ENCODE peak calls at places on chromosomes 13 and 19, in ten cellular contexts. One of them, this sample, is unnamed.
A peak's percentile ranks its signal among the peaks of the same experiment; 100 is the strongest.

GRCh38 chr19:3857449-3858003 is 11.3 kb downstream of the ZFR2 start:
- DNase-seq in T-helper 9 cell: no peak
- DNase-seq in CD4-positive, CD25-positive, alpha-beta regulatory T cell: no peak
- DNase-seq in dorsolateral prefrontal cortex: no peak
- DNase-seq in stimulated activated CD8-positive, alpha-beta memory T cell treated with anti-CD3 and anti-CD28 coated beads, Interleukin-7, amount 100 ng/mL, for 1 hour: no peak
- DNase-seq in islet precursor cell: no peak
- DNase-seq in activated T-cell treated with anti-CD3 and anti-CD28 coated beads, Interleukin-2, amount 50 U/mL, for 48 hours: no peak
- DNase-seq in cardiac muscle cell: peak; percentile 31
- DNase-seq in anterior cingulate cortex: no peak
- DNase-seq in keratinocyte: no peak
- DNase-seq in this sample: no peak

GRCh38 chr19:10858204-10858828 is 10.1 kb downstream of the C19orf38 start:
- DNase-seq in T-helper 9 cell: peak; percentile 26
- DNase-seq in CD4-positive, CD25-positive, alpha-beta regulatory T cell: peak; percentile 34
- DNase-seq in dorsolateral prefrontal cortex: no peak
- DNase-seq in stimulated activated CD8-positive, alpha-beta memory T cell treated with anti-CD3 and anti-CD28 coated beads, Interleukin-7, amount 100 ng/mL, for 1 hour: no peak
- DNase-seq in islet precursor cell: no peak
- DNase-seq in activated T-cell treated with anti-CD3 and anti-CD28 coated beads, Interleukin-2, amount 50 U/mL, for 48 hours: peak; percentile 58
- DNase-seq in cardiac muscle cell: peak; percentile 53
- DNase-seq in anterior cingulate cortex: no peak
- DNase-seq in keratinocyte: no peak
- DNase-seq in this sample: no peak

GRCh38 chr13:26950968-26951367 is 190.4 kb upstream of the GPR12 start:
- DNase-seq in T-helper 9 cell: no peak
- DNase-seq in CD4-positive, CD25-positive, alpha-beta regulatory T cell: no peak
- DNase-seq in dorsolateral prefrontal cortex: no peak
- DNase-seq in stimulated activated CD8-positive, alpha-beta memory T cell treated with anti-CD3 and anti-CD28 coated beads, Interleukin-7, amount 100 ng/mL, for 1 hour: no peak
- DNase-seq in islet precursor cell: no peak
- DNase-seq in activated T-cell treated with anti-CD3 and anti-CD28 coated beads, Interleukin-2, amount 50 U/mL, for 48 hours: no peak
- DNase-seq in cardiac muscle cell: no peak
- DNase-seq in anterior cingulate cortex: no peak
- DNase-seq in keratinocyte: no peak
- DNase-seq in this sample: no peak

GRCh38 chr13:42968906-42969305 is 23.1 kb downstream of the EPSTI1 start:
- DNase-seq in T-helper 9 cell: no peak
- DNase-seq in CD4-positive, CD25-positive, alpha-beta regulatory T cell: no peak
- DNase-seq in dorsolateral prefrontal cortex: no peak
- DNase-seq in stimulated activated CD8-positive, alpha-beta memory T cell treated with anti-CD3 and anti-CD28 coated beads, Interleukin-7, amount 100 ng/mL, for 1 hour: no peak
- DNase-seq in islet precursor cell: peak; percentile 94
- DNase-seq in activated T-cell treated with anti-CD3 and anti-CD28 coated beads, Interleukin-2, amount 50 U/mL, for 48 hours: no peak
- DNase-seq in cardiac muscle cell: no peak
- DNase-seq in anterior cingulate cortex: no peak
- DNase-seq in keratinocyte: no peak
- DNase-seq in this sample: no peak

GRCh38 chr19:40443930-40444180 is 280 bp downstream of the SERTAD3 start:
- DNase-seq in T-helper 9 cell: no peak
- DNase-seq in CD4-positive, CD25-positive, alpha-beta regulatory T cell: no peak
- DNase-seq in dorsolateral prefrontal cortex: no peak
- DNase-seq in stimulated activated CD8-positive, alpha-beta memory T cell treated with anti-CD3 and anti-CD28 coated beads, Interleukin-7, amount 100 ng/mL, for 1 hour: no peak
- DNase-seq in islet precursor cell: no peak
- DNase-seq in activated T-cell treated with anti-CD3 and anti-CD28 coated beads, Interleukin-2, amount 50 U/mL, for 48 hours: no peak
- DNase-seq in cardiac muscle cell: no peak
- DNase-seq in anterior cingulate cortex: no peak
- DNase-seq in keratinocyte: no peak
- DNase-seq in this sample: peak; percentile 95

GRCh38 chr19:53461866-53462265 is 5.7 kb upstream of the ZNF813 start:
- DNase-seq in T-helper 9 cell: no peak
- DNase-seq in CD4-positive, CD25-positive, alpha-beta regulatory T cell: no peak
- DNase-seq in dorsolateral prefrontal cortex: no peak
- DNase-seq in stimulated activated CD8-positive, alpha-beta memory T cell treated with anti-CD3 and anti-CD28 coated beads, Interleukin-7, amount 100 ng/mL, for 1 hour: no peak
- DNase-seq in islet precursor cell: no peak
- DNase-seq in activated T-cell treated with anti-CD3 and anti-CD28 coated beads, Interleukin-2, amount 50 U/mL, for 48 hours: no peak
- DNase-seq in cardiac muscle cell: no peak
- DNase-seq in anterior cingulate cortex: no peak
- DNase-seq in keratinocyte: no peak
- DNase-seq in this sample: no peak

GRCh38 chr19:8615022-8615421 is 4.5 kb upstream of the ADAMTS10 start:
- DNase-seq in T-helper 9 cell: no peak
- DNase-seq in CD4-positive, CD25-positive, alpha-beta regulatory T cell: no peak
- DNase-seq in dorsolateral prefrontal cortex: no peak
- DNase-seq in stimulated activated CD8-positive, alpha-beta memory T cell treated with anti-CD3 and anti-CD28 coated beads, Interleukin-7, amount 100 ng/mL, for 1 hour: no peak
- DNase-seq in islet precursor cell: no peak
- DNase-seq in activated T-cell treated with anti-CD3 and anti-CD28 coated beads, Interleukin-2, amount 50 U/mL, for 48 hours: no peak
- DNase-seq in cardiac muscle cell: no peak
- DNase-seq in anterior cingulate cortex: no peak
- DNase-seq in keratinocyte: no peak
- DNase-seq in this sample: no peak

GRCh38 chr19:38707512-38708114 is 36.7 kb downstream of the CAPN12 start:
- DNase-seq in T-helper 9 cell: no peak
- DNase-seq in CD4-positive, CD25-positive, alpha-beta regulatory T cell: no peak
- DNase-seq in dorsolateral prefrontal cortex: no peak
- DNase-seq in stimulated activated CD8-positive, alpha-beta memory T cell treated with anti-CD3 and anti-CD28 coated beads, Interleukin-7, amount 100 ng/mL, for 1 hour: no peak
- DNase-seq in islet precursor cell: no peak
- DNase-seq in activated T-cell treated with anti-CD3 and anti-CD28 coated beads, Interleukin-2, amount 50 U/mL, for 48 hours: no peak
- DNase-seq in cardiac muscle cell: no peak
- DNase-seq in anterior cingulate cortex: no peak
- DNase-seq in keratinocyte: no peak
- DNase-seq in this sample: no peak

GRCh38 chr19:48516536-48516935 is 4.9 kb upstream of the LMTK3 start:
- DNase-seq in T-helper 9 cell: no peak
- DNase-seq in CD4-positive, CD25-positive, alpha-beta regulatory T cell: no peak
- DNase-seq in dorsolateral prefrontal cortex: no peak
- DNase-seq in stimulated activated CD8-positive, alpha-beta memory T cell treated with anti-CD3 and anti-CD28 coated beads, Interleukin-7, amount 100 ng/mL, for 1 hour: no peak
- DNase-seq in islet precursor cell: no peak
- DNase-seq in activated T-cell treated with anti-CD3 and anti-CD28 coated beads, Interleukin-2, amount 50 U/mL, for 48 hours: no peak
- DNase-seq in cardiac muscle cell: no peak
- DNase-seq in anterior cingulate cortex: no peak
- DNase-seq in keratinocyte: no peak
- DNase-seq in this sample: no peak

GRCh38 chr13:110512198-110512740 is 49.3 kb downstream of the RAB20 start:
- DNase-seq in T-helper 9 cell: no peak
- DNase-seq in CD4-positive, CD25-positive, alpha-beta regulatory T cell: no peak
- DNase-seq in dorsolateral prefrontal cortex: no peak
- DNase-seq in stimulated activated CD8-positive, alpha-beta memory T cell treated with anti-CD3 and anti-CD28 coated beads, Interleukin-7, amount 100 ng/mL, for 1 hour: no peak
- DNase-seq in islet precursor cell: no peak
- DNase-seq in activated T-cell treated with anti-CD3 and anti-CD28 coated beads, Interleukin-2, amount 50 U/mL, for 48 hours: no peak
- DNase-seq in cardiac muscle cell: no peak
- DNase-seq in anterior cingulate cortex: no peak
- DNase-seq in keratinocyte: no peak
- DNase-seq in this sample: no peak

GRCh38 chr13:71727036-71727435 is 140.0 kb downstream of the DACH1 start:
- DNase-seq in T-helper 9 cell: no peak
- DNase-seq in CD4-positive, CD25-positive, alpha-beta regulatory T cell: no peak
- DNase-seq in dorsolateral prefrontal cortex: no peak
- DNase-seq in stimulated activated CD8-positive, alpha-beta memory T cell treated with anti-CD3 and anti-CD28 coated beads, Interleukin-7, amount 100 ng/mL, for 1 hour: no peak
- DNase-seq in islet precursor cell: no peak
- DNase-seq in activated T-cell treated with anti-CD3 and anti-CD28 coated beads, Interleukin-2, amount 50 U/mL, for 48 hours: no peak
- DNase-seq in cardiac muscle cell: no peak
- DNase-seq in anterior cingulate cortex: no peak
- DNase-seq in keratinocyte: no peak
- DNase-seq in this sample: no peak

GRCh38 chr19:34171877-34172660 is at the start of gene LSM14A:
- DNase-seq in T-helper 9 cell: peak; percentile 92
- DNase-seq in CD4-positive, CD25-positive, alpha-beta regulatory T cell: peak; percentile 92
- DNase-seq in dorsolateral prefrontal cortex: peak; percentile 81
- DNase-seq in stimulated activated CD8-positive, alpha-beta memory T cell treated with anti-CD3 and anti-CD28 coated beads, Interleukin-7, amount 100 ng/mL, for 1 hour: peak; percentile 82
- DNase-seq in islet precursor cell: peak; percentile 95
- DNase-seq in activated T-cell treated with anti-CD3 and anti-CD28 coated beads, Interleukin-2, amount 50 U/mL, for 48 hours: peak; percentile 91
- DNase-seq in cardiac muscle cell: peak; percentile 95
- DNase-seq in anterior cingulate cortex: peak; percentile 80
- DNase-seq in keratinocyte: peak; percentile 73
- DNase-seq in this sample: peak; percentile 99

GRCh38 chr19:8017808-8018207 is 12.4 kb upstream of the ELAVL1 start:
- DNase-seq in T-helper 9 cell: peak; percentile 21
- DNase-seq in CD4-positive, CD25-positive, alpha-beta regulatory T cell: peak; percentile 77
- DNase-seq in dorsolateral prefrontal cortex: no peak
- DNase-seq in stimulated activated CD8-positive, alpha-beta memory T cell treated with anti-CD3 and anti-CD28 coated beads, Interleukin-7, amount 100 ng/mL, for 1 hour: no peak
- DNase-seq in islet precursor cell: no peak
- DNase-seq in activated T-cell treated with anti-CD3 and anti-CD28 coated beads, Interleukin-2, amount 50 U/mL, for 48 hours: peak; percentile 32
- DNase-seq in cardiac muscle cell: no peak
- DNase-seq in anterior cingulate cortex: no peak
- DNase-seq in keratinocyte: no peak
- DNase-seq in this sample: no peak

GRCh38 chr19:50432658-50433057 is at the start of gene MYBPC2:
- DNase-seq in T-helper 9 cell: no peak
- DNase-seq in CD4-positive, CD25-positive, alpha-beta regulatory T cell: no peak
- DNase-seq in dorsolateral prefrontal cortex: no peak
- DNase-seq in stimulated activated CD8-positive, alpha-beta memory T cell treated with anti-CD3 and anti-CD28 coated beads, Interleukin-7, amount 100 ng/mL, for 1 hour: no peak
- DNase-seq in islet precursor cell: no peak
- DNase-seq in activated T-cell treated with anti-CD3 and anti-CD28 coated beads, Interleukin-2, amount 50 U/mL, for 48 hours: no peak
- DNase-seq in cardiac muscle cell: peak; percentile 17
- DNase-seq in anterior cingulate cortex: no peak
- DNase-seq in keratinocyte: no peak
- DNase-seq in this sample: no peak

GRCh38 chr13:87680298-87680697 is 9.1 kb downstream of the SLITRK5 start:
- DNase-seq in T-helper 9 cell: no peak
- DNase-seq in CD4-positive, CD25-positive, alpha-beta regulatory T cell: no peak
- DNase-seq in dorsolateral prefrontal cortex: no peak
- DNase-seq in stimulated activated CD8-positive, alpha-beta memory T cell treated with anti-CD3 and anti-CD28 coated beads, Interleukin-7, amount 100 ng/mL, for 1 hour: no peak
- DNase-seq in islet precursor cell: no peak
- DNase-seq in activated T-cell treated with anti-CD3 and anti-CD28 coated beads, Interleukin-2, amount 50 U/mL, for 48 hours: no peak
- DNase-seq in cardiac muscle cell: no peak
- DNase-seq in anterior cingulate cortex: no peak
- DNase-seq in keratinocyte: no peak
- DNase-seq in this sample: no peak

GRCh38 chr19:5799247-5800241 is 5.3 kb upstream of the NRTN start:
- DNase-seq in T-helper 9 cell: no peak
- DNase-seq in CD4-positive, CD25-positive, alpha-beta regulatory T cell: no peak
- DNase-seq in dorsolateral prefrontal cortex: no peak
- DNase-seq in stimulated activated CD8-positive, alpha-beta memory T cell treated with anti-CD3 and anti-CD28 coated beads, Interleukin-7, amount 100 ng/mL, for 1 hour: no peak
- DNase-seq in islet precursor cell: no peak
- DNase-seq in activated T-cell treated with anti-CD3 and anti-CD28 coated beads, Interleukin-2, amount 50 U/mL, for 48 hours: no peak
- DNase-seq in cardiac muscle cell: no peak
- DNase-seq in anterior cingulate cortex: no peak
- DNase-seq in keratinocyte: no peak
- DNase-seq in this sample: no peak

GRCh38 chr13:21749410-21749809 is 78.5 kb downstream of the FGF9 start:
- DNase-seq in T-helper 9 cell: no peak
- DNase-seq in CD4-positive, CD25-positive, alpha-beta regulatory T cell: no peak
- DNase-seq in dorsolateral prefrontal cortex: no peak
- DNase-seq in stimulated activated CD8-positive, alpha-beta memory T cell treated with anti-CD3 and anti-CD28 coated beads, Interleukin-7, amount 100 ng/mL, for 1 hour: no peak
- DNase-seq in islet precursor cell: no peak
- DNase-seq in activated T-cell treated with anti-CD3 and anti-CD28 coated beads, Interleukin-2, amount 50 U/mL, for 48 hours: no peak
- DNase-seq in cardiac muscle cell: no peak
- DNase-seq in anterior cingulate cortex: no peak
- DNase-seq in keratinocyte: peak; percentile 7
- DNase-seq in this sample: no peak

GRCh38 chr13:101596803-101597202 is 144.3 kb downstream of the ITGBL1 start:
- DNase-seq in T-helper 9 cell: no peak
- DNase-seq in CD4-positive, CD25-positive, alpha-beta regulatory T cell: no peak
- DNase-seq in dorsolateral prefrontal cortex: no peak
- DNase-seq in stimulated activated CD8-positive, alpha-beta memory T cell treated with anti-CD3 and anti-CD28 coated beads, Interleukin-7, amount 100 ng/mL, for 1 hour: no peak
- DNase-seq in islet precursor cell: no peak
- DNase-seq in activated T-cell treated with anti-CD3 and anti-CD28 coated beads, Interleukin-2, amount 50 U/mL, for 48 hours: no peak
- DNase-seq in cardiac muscle cell: no peak
- DNase-seq in anterior cingulate cortex: no peak
- DNase-seq in keratinocyte: no peak
- DNase-seq in this sample: no peak

GRCh38 chr13:27379694-27380596 is 44.5 kb upstream of the GTF3A start:
- DNase-seq in T-helper 9 cell: peak; percentile 38
- DNase-seq in CD4-positive, CD25-positive, alpha-beta regulatory T cell: peak; percentile 58
- DNase-seq in dorsolateral prefrontal cortex: peak; percentile 44
- DNase-seq in stimulated activated CD8-positive, alpha-beta memory T cell treated with anti-CD3 and anti-CD28 coated beads, Interleukin-7, amount 100 ng/mL, for 1 hour: peak; percentile 31
- DNase-seq in islet precursor cell: peak; percentile 97
- DNase-seq in activated T-cell treated with anti-CD3 and anti-CD28 coated beads, Interleukin-2, amount 50 U/mL, for 48 hours: peak; percentile 84
- DNase-seq in cardiac muscle cell: peak; percentile 69
- DNase-seq in anterior cingulate cortex: peak; percentile 17
- DNase-seq in keratinocyte: no peak
- DNase-seq in this sample: peak; percentile 13

GRCh38 chr19:2081873-2082810 is 14.0 kb downstream of the MOB3A start:
- DNase-seq in T-helper 9 cell: peak; percentile 37
- DNase-seq in CD4-positive, CD25-positive, alpha-beta regulatory T cell: peak; percentile 79
- DNase-seq in dorsolateral prefrontal cortex: no peak
- DNase-seq in stimulated activated CD8-positive, alpha-beta memory T cell treated with anti-CD3 and anti-CD28 coated beads, Interleukin-7, amount 100 ng/mL, for 1 hour: peak; percentile 32
- DNase-seq in islet precursor cell: no peak
- DNase-seq in activated T-cell treated with anti-CD3 and anti-CD28 coated beads, Interleukin-2, amount 50 U/mL, for 48 hours: peak; percentile 69
- DNase-seq in cardiac muscle cell: no peak
- DNase-seq in anterior cingulate cortex: no peak
- DNase-seq in keratinocyte: no peak
- DNase-seq in this sample: no peak

GRCh38 chr19:371501-372160 is 27.0 kb upstream of the MIER2 start:
- DNase-seq in T-helper 9 cell: no peak
- DNase-seq in CD4-positive, CD25-positive, alpha-beta regulatory T cell: no peak
- DNase-seq in dorsolateral prefrontal cortex: no peak
- DNase-seq in stimulated activated CD8-positive, alpha-beta memory T cell treated with anti-CD3 and anti-CD28 coated beads, Interleukin-7, amount 100 ng/mL, for 1 hour: no peak
- DNase-seq in islet precursor cell: peak; percentile 45
- DNase-seq in activated T-cell treated with anti-CD3 and anti-CD28 coated beads, Interleukin-2, amount 50 U/mL, for 48 hours: no peak
- DNase-seq in cardiac muscle cell: no peak
- DNase-seq in anterior cingulate cortex: no peak
- DNase-seq in keratinocyte: no peak
- DNase-seq in this sample: peak; percentile 30

GRCh38 chr19:44580366-44580895 is 32.9 kb upstream of the IGSF23 start:
- DNase-seq in T-helper 9 cell: no peak
- DNase-seq in CD4-positive, CD25-positive, alpha-beta regulatory T cell: no peak
- DNase-seq in dorsolateral prefrontal cortex: no peak
- DNase-seq in stimulated activated CD8-positive, alpha-beta memory T cell treated with anti-CD3 and anti-CD28 coated beads, Interleukin-7, amount 100 ng/mL, for 1 hour: no peak
- DNase-seq in islet precursor cell: peak; percentile 25
- DNase-seq in activated T-cell treated with anti-CD3 and anti-CD28 coated beads, Interleukin-2, amount 50 U/mL, for 48 hours: no peak
- DNase-seq in cardiac muscle cell: no peak
- DNase-seq in anterior cingulate cortex: no peak
- DNase-seq in keratinocyte: no peak
- DNase-seq in this sample: no peak

GRCh38 chr13:49953560-49953959 is 17.4 kb upstream of the SPRYD7 start:
- DNase-seq in T-helper 9 cell: no peak
- DNase-seq in CD4-positive, CD25-positive, alpha-beta regulatory T cell: no peak
- DNase-seq in dorsolateral prefrontal cortex: no peak
- DNase-seq in stimulated activated CD8-positive, alpha-beta memory T cell treated with anti-CD3 and anti-CD28 coated beads, Interleukin-7, amount 100 ng/mL, for 1 hour: no peak
- DNase-seq in islet precursor cell: no peak
- DNase-seq in activated T-cell treated with anti-CD3 and anti-CD28 coated beads, Interleukin-2, amount 50 U/mL, for 48 hours: no peak
- DNase-seq in cardiac muscle cell: no peak
- DNase-seq in anterior cingulate cortex: no peak
- DNase-seq in keratinocyte: no peak
- DNase-seq in this sample: no peak

GRCh38 chr19:13729859-13730258 is 34.5 kb upstream of the MRI1 start:
- DNase-seq in T-helper 9 cell: no peak
- DNase-seq in CD4-positive, CD25-positive, alpha-beta regulatory T cell: no peak
- DNase-seq in dorsolateral prefrontal cortex: no peak
- DNase-seq in stimulated activated CD8-positive, alpha-beta memory T cell treated with anti-CD3 and anti-CD28 coated beads, Interleukin-7, amount 100 ng/mL, for 1 hour: no peak
- DNase-seq in islet precursor cell: no peak
- DNase-seq in activated T-cell treated with anti-CD3 and anti-CD28 coated beads, Interleukin-2, amount 50 U/mL, for 48 hours: no peak
- DNase-seq in cardiac muscle cell: no peak
- DNase-seq in anterior cingulate cortex: no peak
- DNase-seq in keratinocyte: no peak
- DNase-seq in this sample: no peak

GRCh38 chr13:38418286-38418685 is 68.6 kb downstream of the UFM1 start:
- DNase-seq in T-helper 9 cell: no peak
- DNase-seq in CD4-positive, CD25-positive, alpha-beta regulatory T cell: no peak
- DNase-seq in dorsolateral prefrontal cortex: no peak
- DNase-seq in stimulated activated CD8-positive, alpha-beta memory T cell treated with anti-CD3 and anti-CD28 coated beads, Interleukin-7, amount 100 ng/mL, for 1 hour: no peak
- DNase-seq in islet precursor cell: no peak
- DNase-seq in activated T-cell treated with anti-CD3 and anti-CD28 coated beads, Interleukin-2, amount 50 U/mL, for 48 hours: no peak
- DNase-seq in cardiac muscle cell: no peak
- DNase-seq in anterior cingulate cortex: no peak
- DNase-seq in keratinocyte: no peak
- DNase-seq in this sample: no peak

GRCh38 chr13:59261928-59262488 is 901.7 kb downstream of the DIAPH3 start:
- DNase-seq in T-helper 9 cell: no peak
- DNase-seq in CD4-positive, CD25-positive, alpha-beta regulatory T cell: no peak
- DNase-seq in dorsolateral prefrontal cortex: no peak
- DNase-seq in stimulated activated CD8-positive, alpha-beta memory T cell treated with anti-CD3 and anti-CD28 coated beads, Interleukin-7, amount 100 ng/mL, for 1 hour: no peak
- DNase-seq in islet precursor cell: no peak
- DNase-seq in activated T-cell treated with anti-CD3 and anti-CD28 coated beads, Interleukin-2, amount 50 U/mL, for 48 hours: no peak
- DNase-seq in cardiac muscle cell: peak; percentile 60
- DNase-seq in anterior cingulate cortex: no peak
- DNase-seq in keratinocyte: no peak
- DNase-seq in this sample: no peak

GRCh38 chr13:37407156-37407555 is 191.4 kb downstream of the POSTN start:
- DNase-seq in T-helper 9 cell: no peak
- DNase-seq in CD4-positive, CD25-positive, alpha-beta regulatory T cell: no peak
- DNase-seq in dorsolateral prefrontal cortex: no peak
- DNase-seq in stimulated activated CD8-positive, alpha-beta memory T cell treated with anti-CD3 and anti-CD28 coated beads, Interleukin-7, amount 100 ng/mL, for 1 hour: no peak
- DNase-seq in islet precursor cell: peak; percentile 71
- DNase-seq in activated T-cell treated with anti-CD3 and anti-CD28 coated beads, Interleukin-2, amount 50 U/mL, for 48 hours: no peak
- DNase-seq in cardiac muscle cell: no peak
- DNase-seq in anterior cingulate cortex: no peak
- DNase-seq in keratinocyte: no peak
- DNase-seq in this sample: no peak

GRCh38 chr13:34864650-34865049 is 77.4 kb upstream of the NBEA start:
- DNase-seq in T-helper 9 cell: no peak
- DNase-seq in CD4-positive, CD25-positive, alpha-beta regulatory T cell: no peak
- DNase-seq in dorsolateral prefrontal cortex: no peak
- DNase-seq in stimulated activated CD8-positive, alpha-beta memory T cell treated with anti-CD3 and anti-CD28 coated beads, Interleukin-7, amount 100 ng/mL, for 1 hour: no peak
- DNase-seq in islet precursor cell: no peak
- DNase-seq in activated T-cell treated with anti-CD3 and anti-CD28 coated beads, Interleukin-2, amount 50 U/mL, for 48 hours: no peak
- DNase-seq in cardiac muscle cell: no peak
- DNase-seq in anterior cingulate cortex: no peak
- DNase-seq in keratinocyte: no peak
- DNase-seq in this sample: no peak